ENCODE peak calls at places on chromosome 4, in four cellular contexts. E is K562, C is HL-60, S is GM12878. W is an unnamed sample.

GRCh38 chr4:62550106-62550505 is 1350.0 kb downstream of the ADGRL3 start:
- DNase-seq in S (no peak), C (no peak), E (no peak), W (no peak)

GRCh38 chr4:153204247-153205027 is at the start of gene TRIM2:
- DNase-seq in E (peak), C (no peak), S (no peak), W (no peak)

GRCh38 chr4:26590639-26591038 is 6.8 kb downstream of the TBC1D19 start:
- DNase-seq in E (no peak), S (no peak), C (no peak), W (no peak)

GRCh38 chr4:8067274-8067936 is 91.2 kb downstream of the ABLIM2 start:
- DNase-seq in C (no peak), E (no peak), S (no peak), W (no peak)

GRCh38 chr4:76302856-76303438 is 3.6 kb upstream of the STBD1 start:
- DNase-seq in S (no peak), C (peak), E (no peak), W (no peak)

GRCh38 chr4:40669504-40669903 is 39.8 kb upstream of the RBM47 start:
- DNase-seq in S (peak), E (no peak), C (no peak), W (no peak)

GRCh38 chr4:36399762-36400353 is 118.4 kb downstream of the DTHD1 start:
- DNase-seq in S (peak), E (no peak), C (peak), W (no peak)

GRCh38 chr4:117577686-117578085 is 456.6 kb upstream of the NDST3 start:
- DNase-seq in S (no peak), E (no peak), C (no peak), W (no peak)

GRCh38 chr4:86838141-86838540 is 11.0 kb downstream of the SLC10A6 start:
- DNase-seq in C (no peak), S (no peak), E (no peak), W (no peak)

GRCh38 chr4:180823116-180823515 is 1420.1 kb upstream of the TENM3 start:
- DNase-seq in C (no peak), E (no peak), S (no peak), W (no peak)

GRCh38 chr4:105181259-105181658 is 34.6 kb downstream of the TET2 start:
- DNase-seq in E (no peak), C (no peak), S (no peak), W (no peak)

GRCh38 chr4:186698525-186698924 is 25.1 kb downstream of the FAT1 start:
- DNase-seq in S (no peak), E (no peak), C (no peak), W (no peak)

GRCh38 chr4:34138385-34138784 is 2105.9 kb downstream of the ARAP2 start:
- DNase-seq in E (no peak), S (no peak), C (no peak), W (no peak)

GRCh38 chr4:93016350-93016749 is 712.6 kb downstream of the GRID2 start:
- DNase-seq in E (no peak), C (no peak), S (no peak), W (no peak)

GRCh38 chr4:152206185-152206584 is 329.7 kb downstream of the FBXW7 start:
- DNase-seq in S (no peak), E (no peak), C (no peak), W (no peak)

GRCh38 chr4:144754562-144755410 is 108.8 kb downstream of the HHIP start:
- DNase-seq in C (no peak), S (no peak), E (no peak), W (peak)

GRCh38 chr4:71941001-71941400 is 90.8 kb upstream of the NPFFR2 start:
- DNase-seq in C (peak), S (no peak), E (peak), W (no peak)

GRCh38 chr4:74874785-74875367 is 58.0 kb upstream of the PARM1 start:
- DNase-seq in C (peak), E (peak), S (peak), W (peak)

GRCh38 chr4:166482755-166483154 is 609.7 kb downstream of the TLL1 start:
- DNase-seq in C (no peak), E (no peak), S (no peak), W (no peak)

GRCh38 chr4:55312491-55313101 is 33.4 kb upstream of the SRD5A3 start:
- DNase-seq in E (no peak), C (peak), S (no peak), W (no peak)

GRCh38 chr4:4855293-4856070 is 4.0 kb upstream of the MSX1 start:
- DNase-seq in C (no peak), E (no peak), S (no peak), W (no peak)

GRCh38 chr4:106502106-106502699 is 133.6 kb upstream of the GIMD1 start:
- DNase-seq in C (peak), E (peak), S (no peak), W (peak)

GRCh38 chr4:76253511-76253910 is 2.0 kb downstream of the FAM47E start:
- DNase-seq in C (no peak), E (no peak), S (no peak), W (no peak)

GRCh38 chr4:72569719-72570235 is 756 bp upstream of the ADAMTS3 start:
- DNase-seq in E (no peak), C (no peak), S (no peak), W (no peak)

GRCh38 chr4:103091601-103092223 is 7.9 kb downstream of the BDH2 start:
- DNase-seq in S (peak), E (peak), C (peak), W (no peak)

GRCh38 chr4:41135761-41136160 is 78.6 kb downstream of the APBB2 start:
- DNase-seq in S (no peak), C (no peak), E (no peak), W (no peak)

GRCh38 chr4:85475631-85476233 is 782 bp downstream of the ARHGAP24 start:
- DNase-seq in S (no peak), E (no peak), C (peak), W (no peak)

GRCh38 chr4:125750827-125751466 is 436.2 kb downstream of the FAT4 start:
- DNase-seq in S (no peak), E (no peak), C (no peak), W (no peak)

GRCh38 chr4:6280365-6280996 is 10.8 kb downstream of the WFS1 start:
- DNase-seq in S (no peak), E (no peak), C (no peak), W (no peak)

GRCh38 chr4:41204400-41204978 is 9.9 kb downstream of the APBB2 start:
- DNase-seq in S (no peak), C (no peak), E (no peak), W (no peak)

GRCh38 chr4:129600898-129601297 is 504.9 kb downstream of the C4orf33 start:
- DNase-seq in C (no peak), E (no peak), S (no peak), W (no peak)

GRCh38 chr4:102036619-102037376 is 246.3 kb downstream of the BANK1 start:
- DNase-seq in S (no peak), E (no peak), C (no peak), W (no peak)

DNA sequence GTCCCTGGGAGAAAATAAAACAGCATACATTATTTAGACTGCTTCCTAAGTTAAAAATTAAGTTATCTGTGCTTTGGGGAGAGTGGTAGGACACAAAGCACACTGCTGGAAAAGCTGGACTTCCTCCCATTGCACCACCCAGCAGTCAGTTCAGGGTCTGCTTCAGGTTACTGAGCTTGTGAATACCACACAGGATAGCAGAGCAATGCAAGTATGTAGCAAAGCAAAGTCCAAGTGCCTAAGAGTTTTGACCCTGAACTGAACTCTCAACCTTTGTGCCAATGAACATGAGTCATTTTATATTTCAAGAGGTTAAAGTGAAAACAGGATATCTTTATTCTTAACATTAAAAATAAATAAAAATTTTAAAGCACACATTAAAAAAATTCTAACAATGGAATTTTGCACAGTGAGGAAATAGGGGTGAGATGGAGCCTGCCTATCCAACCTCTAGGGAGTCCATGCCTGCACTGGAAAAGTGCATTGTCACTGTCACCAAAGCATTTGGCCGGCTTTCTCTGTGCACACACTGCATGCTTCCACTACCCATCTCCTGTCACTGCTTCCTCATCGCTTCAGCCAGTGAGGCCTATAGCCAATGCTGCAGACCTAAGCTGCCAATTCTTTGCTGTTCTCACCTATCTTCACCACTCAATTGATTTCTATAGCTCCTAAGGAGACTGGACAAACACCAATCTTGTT is 50.9 kb downstream of the ABCG2 start:
- DNase-seq in S (no peak), E (no peak), C (peak), W (no peak)
- TF ChIP-seq SPI1 in S (no peak), E (no peak), C (no peak), W (no peak)

GRCh38 chr4:177322156-177322685 is 12.5 kb downstream of the NEIL3 start:
- DNase-seq in C (no peak), S (no peak), E (no peak), W (no peak)

GRCh38 chr4:177320721-177321120 is 11.0 kb downstream of the NEIL3 start:
- DNase-seq in E (no peak), S (no peak), C (no peak), W (no peak)

GRCh38 chr4:177321647-177322046 is 12.0 kb downstream of the NEIL3 start:
- DNase-seq in C (no peak), E (no peak), S (no peak), W (no peak)

GRCh38 chr4:177322881-177323280 is 13.2 kb downstream of the NEIL3 start:
- DNase-seq in C (no peak), S (no peak), E (no peak), W (no peak)

DNA sequence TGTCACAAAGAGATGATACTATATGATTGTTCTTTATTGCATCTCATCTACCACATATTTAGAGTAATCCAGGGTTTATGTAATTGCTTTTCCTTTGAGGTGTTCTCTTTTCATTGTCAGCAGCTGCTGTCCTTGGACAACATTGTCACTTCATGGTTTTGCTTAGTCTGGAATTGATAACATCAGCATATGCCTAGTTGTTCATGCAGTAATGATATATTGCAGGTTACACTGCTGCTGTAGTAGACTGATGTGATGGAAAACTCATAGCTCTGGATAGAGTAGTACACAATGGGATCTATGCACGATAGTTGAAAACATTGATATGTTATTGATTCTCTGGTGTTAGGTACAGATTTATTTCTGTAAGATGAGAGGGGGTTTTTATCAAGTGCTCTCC is 13.7 kb downstream of the NEIL3 start:
- DNase-seq in E (no peak), C (no peak), S (no peak), W (no peak)
- TF ChIP-seq SPI1 in E (no peak), C (no peak), S (no peak), W (no peak)

GRCh38 chr4:25169446-25169845 is 9.2 kb upstream of the SEPSECS start:
- DNase-seq in E (no peak), C (no peak), S (no peak), W (no peak)

GRCh38 chr4:25177147-25177546 is 16.9 kb upstream of the SEPSECS start:
- DNase-seq in E (no peak), S (no peak), C (no peak), W (no peak)

GRCh38 chr4:25174674-25175073 is 14.4 kb upstream of the SEPSECS start:
- DNase-seq in S (no peak), C (no peak), E (no peak), W (no peak)

GRCh38 chr4:25171451-25171850 is 11.2 kb upstream of the SEPSECS start:
- DNase-seq in S (no peak), C (no peak), E (no peak), W (no peak)

DNA sequence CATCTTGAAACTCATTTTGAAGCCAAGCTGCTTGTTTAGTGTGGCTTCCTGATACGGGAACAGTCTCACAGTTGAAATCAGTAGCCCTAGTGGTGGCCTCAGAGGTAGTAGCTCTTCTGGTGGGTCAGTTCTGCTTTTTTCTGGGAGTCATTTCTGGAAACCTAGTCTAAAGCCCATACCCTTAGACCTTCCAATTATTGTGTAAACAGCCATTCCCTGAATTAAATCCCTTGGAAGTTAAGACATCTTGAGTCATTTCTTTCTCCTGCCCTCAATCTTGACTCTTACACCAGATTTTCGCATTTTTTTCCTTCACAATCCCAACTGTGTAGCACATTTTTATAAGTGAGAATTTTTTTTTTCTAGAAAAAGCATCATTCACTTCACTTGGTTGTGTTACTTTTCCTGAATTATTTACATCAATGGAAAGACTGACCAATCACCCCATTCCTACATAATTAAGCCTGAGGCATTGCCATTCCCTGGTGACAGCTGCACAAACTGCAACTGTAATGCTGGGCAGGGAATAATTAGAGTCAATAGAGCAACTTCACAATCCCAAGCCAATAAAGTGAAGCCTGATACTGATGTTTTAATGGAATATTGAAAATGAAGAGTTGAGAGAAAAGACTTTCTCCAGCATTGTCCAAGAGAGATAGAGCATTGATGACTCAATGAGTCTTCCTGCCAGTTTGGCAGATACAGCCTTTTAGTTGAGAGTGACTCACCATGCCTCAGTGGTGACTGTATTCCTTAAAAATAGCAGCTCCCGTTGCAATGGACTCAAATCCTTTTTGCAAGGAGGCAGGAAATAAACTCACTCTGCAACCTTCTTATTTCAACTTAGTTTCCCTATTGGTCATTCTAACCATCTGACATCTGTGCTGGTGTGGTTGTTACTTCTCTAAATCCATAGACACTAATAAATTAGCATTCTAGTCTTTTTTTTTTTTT is 13.0 kb upstream of the SEPSECS start:
- DNase-seq in C (peak), E (peak), S (no peak), W (no peak)
- TF ChIP-seq SPI1 in C (peak), E (peak), S (peak), W (peak)

GRCh38 chr4:156223985-156224384 is 270.3 kb upstream of the CTSO start:
- DNase-seq in E (no peak), S (no peak), C (no peak), W (no peak)
- TF ChIP-seq SPI1 in E (no peak), S (no peak), C (no peak), W (no peak)